ENCODE peak calls at places on chromosomes 5 and 9, in ten cellular contexts. K is suprapubic skin, I is H54, N is ovary, B is HepG2, T is uterus, V is upper lobe of left lung, O is A549, E is H1, Q is esophagus squamous epithelium. H is an unnamed sample.

GRCh38 chr5:127029513-127030258 is 672 bp downstream of the MARCHF3 start:
- DNase-seq in O (peak), T (peak), Q (no peak), I (no peak), K (peak), E (no peak), N (peak), V (peak), B (peak), H (peak)

GRCh38 chr5:125012727-125013451 is 266.4 kb upstream of the ZNF608 start:
- DNase-seq in Q (no peak), T (no peak), I (no peak), E (no peak), O (no peak), K (no peak), V (peak), B (peak), N (no peak), H (no peak)

GRCh38 chr5:147805030-147805454 is 22.5 kb upstream of the JAKMIP2 start:
- DNase-seq in E (no peak), N (no peak), B (no peak), T (no peak), K (no peak), Q (no peak), I (no peak), V (peak), O (no peak), H (no peak)

GRCh38 chr9:87088621-87089020 is 141.3 kb upstream of the GAS1 start:
- DNase-seq in O (no peak), I (no peak), Q (no peak), V (no peak), B (no peak), T (no peak), K (no peak), E (no peak), N (no peak), H (no peak)

GRCh38 chr5:150175536-150175935 is 9.0 kb downstream of the CDX1 start:
- DNase-seq in E (no peak), O (peak), N (no peak), K (no peak), V (no peak), I (peak), Q (no peak), B (peak), T (no peak), H (peak)

GRCh38 chr5:2306711-2307110 is 424.0 kb upstream of the IRX4 start:
- DNase-seq in Q (no peak), B (no peak), V (no peak), E (no peak), N (no peak), I (no peak), K (no peak), O (no peak), T (no peak), H (no peak)

GRCh38 chr5:150345716-150346115 is 11.8 kb upstream of the TCOF1 start:
- DNase-seq in Q (no peak), E (no peak), B (no peak), N (no peak), K (no peak), O (no peak), T (no peak), I (no peak), V (no peak), H (no peak)

GRCh38 chr9:7777776-7778175 is 21.8 kb downstream of the DMAC1 start:
- DNase-seq in O (no peak), V (no peak), I (no peak), B (no peak), T (no peak), K (no peak), N (no peak), Q (no peak), E (no peak), H (no peak)

GRCh38 chr5:170633235-170634041 is 129.6 kb downstream of the KCNIP1 start:
- DNase-seq in K (no peak), I (peak), Q (no peak), O (peak), N (peak), B (peak), V (no peak), T (peak), E (no peak), H (peak)

GRCh38 chr5:61275841-61276240 is 56.2 kb upstream of the ZSWIM6 start:
- DNase-seq in O (no peak), K (peak), Q (no peak), V (peak), E (no peak), B (no peak), N (no peak), I (peak), T (no peak), H (no peak)

GRCh38 chr5:154421868-154422267 is 23.9 kb upstream of the SAP30L start:
- DNase-seq in I (no peak), N (no peak), B (peak), O (no peak), K (no peak), Q (no peak), E (no peak), T (no peak), V (no peak), H (peak)

GRCh38 chr9:128635266-128636023 is 21.2 kb downstream of the DYNC2I2 start:
- DNase-seq in K (peak), Q (no peak), I (peak), V (peak), B (peak), N (peak), E (peak), O (peak), T (peak), H (no peak)

GRCh38 chr9:72361227-72361626 is 3.8 kb downstream of the ZFAND5 start:
- DNase-seq in K (no peak), T (no peak), B (no peak), N (no peak), E (no peak), Q (no peak), O (no peak), I (no peak), V (no peak), H (peak)

GRCh38 chr9:134178781-134179551 is 14.6 kb upstream of the RNU6ATAC start:
- DNase-seq in V (no peak), E (no peak), Q (no peak), T (peak), N (peak), I (no peak), O (no peak), B (no peak), K (peak), H (no peak)

GRCh38 chr5:53330491-53330890 is 149.9 kb upstream of the FST start:
- DNase-seq in T (no peak), E (no peak), B (no peak), I (no peak), O (no peak), Q (no peak), V (no peak), N (no peak), K (no peak), H (no peak)

GRCh38 chr5:74866653-74867162 is 521 bp upstream of the FAM169A start:
- DNase-seq in T (no peak), E (no peak), V (no peak), B (peak), Q (no peak), K (no peak), N (no peak), O (peak), I (no peak), H (no peak)

GRCh38 chr5:68149189-68149588 is 66.4 kb upstream of the PIK3R1 start:
- DNase-seq in K (no peak), B (no peak), I (no peak), N (no peak), V (no peak), T (no peak), E (no peak), Q (no peak), O (no peak), H (no peak)

GRCh38 chr5:171424726-171425125 is 5.3 kb downstream of the FGF18 start:
- DNase-seq in E (no peak), V (no peak), N (no peak), O (no peak), K (peak), T (no peak), B (no peak), Q (no peak), I (no peak), H (no peak)

GRCh38 chr9:122058707-122059106 is 34.4 kb downstream of the TTLL11 start:
- DNase-seq in I (no peak), E (no peak), K (no peak), B (no peak), O (no peak), N (no peak), V (no peak), T (no peak), Q (no peak), H (no peak)

GRCh38 chr9:8783999-8784398 is 984.4 kb upstream of the DMAC1 start:
- DNase-seq in O (no peak), V (no peak), T (no peak), K (no peak), E (no peak), N (no peak), Q (no peak), B (no peak), I (no peak), H (no peak)

GRCh38 chr9:123000371-123001068 is 32.9 kb upstream of the GPR21 start:
- DNase-seq in E (no peak), O (no peak), N (no peak), B (no peak), Q (no peak), I (no peak), T (no peak), K (no peak), V (no peak), H (no peak)

GRCh38 chr9:135604437-135605237 is 34.7 kb downstream of the GLT6D1 start:
- DNase-seq in E (no peak), V (peak), K (peak), B (no peak), O (no peak), N (peak), T (no peak), Q (no peak), I (no peak), H (no peak)

GRCh38 chr9:91060520-91061343 is 259.1 kb downstream of the SYK start:
- DNase-seq in N (peak), E (no peak), O (peak), V (peak), T (peak), Q (no peak), K (peak), B (peak), I (peak), H (no peak)

GRCh38 chr9:115209601-115210306 is 91.8 kb upstream of the TNC start:
- DNase-seq in O (no peak), T (no peak), V (no peak), Q (no peak), B (no peak), E (no peak), I (no peak), N (no peak), K (no peak), H (no peak)

GRCh38 chr9:89522261-89522978 is 24.5 kb upstream of the SEMA4D start:
- DNase-seq in N (no peak), V (peak), I (peak), O (no peak), Q (no peak), B (no peak), K (no peak), E (no peak), T (no peak), H (no peak)

GRCh38 chr5:56414056-56414455 is 180.9 kb upstream of the ANKRD55 start:
- DNase-seq in V (no peak), B (no peak), E (no peak), K (no peak), O (no peak), N (no peak), I (no peak), T (no peak), Q (no peak), H (no peak)

GRCh38 chr5:157602505-157602904 is 26.9 kb upstream of the ADAM19 start:
- DNase-seq in Q (no peak), E (no peak), B (no peak), N (no peak), V (no peak), O (no peak), K (no peak), T (no peak), I (peak), H (no peak)

GRCh38 chr9:75197521-75197920 is 109.2 kb downstream of the OSTF1 start:
- DNase-seq in K (no peak), E (no peak), T (no peak), I (no peak), V (no peak), B (no peak), Q (no peak), O (no peak), N (no peak), H (peak)

GRCh38 chr9:94860678-94861588 is 134.4 kb downstream of the AOPEP start:
- DNase-seq in T (no peak), B (no peak), O (no peak), Q (no peak), I (no peak), N (no peak), V (peak), E (no peak), K (no peak), H (no peak)

GRCh38 chr5:125409496-125410351 is 663.3 kb upstream of the ZNF608 start:
- DNase-seq in N (no peak), I (no peak), Q (no peak), K (no peak), V (no peak), B (no peak), T (no peak), E (no peak), O (no peak), H (no peak)

GRCh38 chr5:77843570-77844407 is 67.7 kb upstream of the TBCA start:
- DNase-seq in I (no peak), N (no peak), K (no peak), E (no peak), V (no peak), B (no peak), O (no peak), T (no peak), Q (no peak), H (no peak)

GRCh38 chr9:94928696-94929372 is 202.3 kb downstream of the AOPEP start:
- DNase-seq in N (no peak), O (no peak), K (no peak), T (peak), Q (no peak), E (no peak), V (no peak), I (no peak), B (peak), H (no peak)

GRCh38 chr5:103271570-103272289 is 13.2 kb downstream of the MACIR start:
- DNase-seq in O (no peak), I (no peak), B (no peak), N (no peak), K (no peak), V (no peak), T (no peak), E (no peak), Q (no peak), H (peak)

GRCh38 chr5:54296386-54296785 is 14.0 kb downstream of the ARL15 start:
- DNase-seq in Q (no peak), E (no peak), K (no peak), I (no peak), N (no peak), T (no peak), B (no peak), O (no peak), V (peak), H (no peak)

GRCh38 chr9:27247756-27248155 is 49.2 kb downstream of the EQTN start:
- DNase-seq in K (no peak), B (peak), T (no peak), O (peak), N (no peak), Q (no peak), I (peak), V (peak), E (peak), H (peak)

GRCh38 chr5:82162568-82162967 is 115.6 kb downstream of the RPS23 start:
- DNase-seq in K (no peak), N (no peak), I (no peak), E (no peak), T (no peak), B (no peak), O (no peak), V (no peak), Q (no peak), H (no peak)

GRCh38 chr5:170250810-170251317 is 18.1 kb downstream of the C5orf58 start:
- DNase-seq in O (no peak), Q (no peak), I (no peak), E (no peak), B (no peak), K (no peak), V (no peak), N (no peak), T (no peak), H (no peak)

GRCh38 chr5:110297152-110297670 is 429.3 kb downstream of the TMEM232 start:
- DNase-seq in O (no peak), N (no peak), V (no peak), T (no peak), B (no peak), K (no peak), I (no peak), Q (no peak), E (no peak), H (no peak)
- TF ChIP-seq POLR2A in O (no peak), N (no peak), V (no peak), T (no peak), B (no peak), K (no peak), I (no peak), Q (no peak), E (no peak), H (no peak)

GRCh38 chr9:33044677-33045282 is 19.7 kb downstream of the DNAJA1 start:
- DNase-seq in B (no peak), O (peak), E (no peak), V (peak), K (no peak), I (no peak), T (no peak), N (peak), Q (no peak), H (peak)

GRCh38 chr9:33040792-33041458 is 15.9 kb downstream of the DNAJA1 start:
- DNase-seq in T (no peak), V (no peak), Q (no peak), E (no peak), B (no peak), O (no peak), I (no peak), N (no peak), K (no peak), H (no peak)

GRCh38 chr9:33044162-33044673 is 19.1 kb downstream of the DNAJA1 start:
- DNase-seq in E (peak), Q (peak), B (no peak), N (peak), O (peak), T (peak), I (peak), K (peak), V (peak), H (peak)

GRCh38 chr9:33042528-33042927 is 17.5 kb downstream of the DNAJA1 start:
- DNase-seq in Q (no peak), O (no peak), B (no peak), I (no peak), N (no peak), E (no peak), V (no peak), K (no peak), T (no peak), H (no peak)

GRCh38 chr9:33041459-33042188 is 16.6 kb downstream of the DNAJA1 start:
- DNase-seq in N (no peak), O (no peak), B (no peak), T (no peak), Q (no peak), E (no peak), V (no peak), I (no peak), K (no peak), H (no peak)
- TF ChIP-seq POLR2A in N (no peak), O (no peak), B (peak), T (no peak), Q (no peak), E (no peak), V (no peak), I (no peak), K (no peak), H (no peak)

GRCh38 chr9:100346836-100347235 is 5.9 kb downstream of the TEX10 start:
- DNase-seq in N (no peak), K (no peak), O (no peak), E (no peak), I (no peak), B (no peak), T (no peak), Q (no peak), V (no peak), H (no peak)
- TF ChIP-seq POLR2A in N (no peak), K (no peak), O (no peak), E (no peak), I (no peak), B (no peak), T (no peak), Q (no peak), V (no peak), H (no peak)

GRCh38 chr5:41511241-41511640 is 840 bp upstream of the PLCXD3 start:
- DNase-seq in V (no peak), Q (no peak), N (no peak), E (no peak), O (no peak), I (no peak), K (no peak), T (no peak), B (no peak), H (no peak)

GRCh38 chr5:41509399-41510175 is 814 bp downstream of the PLCXD3 start:
- DNase-seq in I (no peak), O (peak), T (no peak), Q (no peak), K (no peak), E (no peak), B (no peak), N (peak), V (no peak), H (no peak)

GRCh38 chr5:41508696-41509398 is 1.6 kb downstream of the PLCXD3 start:
- DNase-seq in O (no peak), N (peak), T (no peak), I (no peak), B (no peak), V (no peak), K (no peak), Q (no peak), E (no peak), H (no peak)

GRCh38 chr5:41508186-41508585 is 2.2 kb downstream of the PLCXD3 start:
- DNase-seq in I (no peak), B (no peak), N (no peak), Q (no peak), O (no peak), T (no peak), K (no peak), E (no peak), V (no peak), H (no peak)

GRCh38 chr5:41510176-41510831 is at the start of gene PLCXD3:
- DNase-seq in B (no peak), E (no peak), N (peak), O (peak), K (no peak), I (no peak), T (no peak), Q (no peak), V (peak), H (no peak)
- TF ChIP-seq POLR2A in B (no peak), E (no peak), N (no peak), O (no peak), K (no peak), I (no peak), T (no peak), Q (no peak), V (no peak), H (no peak)

DNA sequence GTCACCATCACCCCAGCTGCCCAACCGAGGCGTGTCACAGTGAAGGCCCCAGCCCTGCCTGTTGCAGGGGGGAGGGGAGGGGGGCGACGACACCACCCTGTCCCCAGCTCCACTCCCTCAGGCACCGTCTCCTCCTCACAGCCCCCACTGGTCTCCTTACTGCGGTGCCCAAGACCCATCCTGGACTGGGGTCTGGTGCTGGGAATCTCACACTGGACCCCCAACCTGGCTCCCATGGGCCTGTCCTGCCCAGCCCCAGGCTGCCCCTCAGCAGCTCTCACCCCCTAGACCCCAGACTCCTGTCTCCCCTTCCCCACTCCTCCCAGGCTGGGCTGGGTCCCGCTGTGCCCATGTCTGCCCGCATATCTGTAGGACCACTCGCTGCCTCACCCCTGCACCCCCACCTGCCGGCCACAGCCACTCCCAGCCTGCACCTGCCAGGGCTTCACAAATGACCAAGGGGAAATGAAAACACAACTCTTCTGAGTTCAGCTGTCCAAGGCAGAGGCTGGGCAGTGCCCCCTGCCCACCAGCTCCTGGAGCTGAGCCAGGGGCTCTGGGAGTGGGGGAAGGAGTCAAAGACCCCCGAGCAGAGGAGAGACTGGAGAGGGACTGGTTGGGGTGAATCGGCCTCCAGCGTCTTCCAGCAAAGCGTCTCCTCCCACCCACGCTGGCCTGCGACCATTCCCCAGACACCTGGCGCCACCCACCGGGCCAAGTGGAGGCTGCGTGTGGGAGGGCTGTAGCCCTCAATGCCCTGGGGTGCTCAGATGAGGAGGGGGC is 32.6 kb upstream of the EGFL7 start:
- DNase-seq in I (no peak), K (peak), B (peak), O (no peak), Q (no peak), V (peak), E (peak), T (peak), N (no peak), H (no peak)
- TF ChIP-seq POLR2A in I (no peak), K (no peak), B (no peak), O (no peak), Q (no peak), V (no peak), E (no peak), T (no peak), N (no peak), H (no peak)